ENCODE peak calls at places on chromosome 16, in eight cellular contexts. H is central memory CD8-positive, alpha-beta T cell; A is CD4-positive, CD25-positive, alpha-beta regulatory T cell; G is A172; I is SK-MEL-5; K is aorta; J is HS-27A; F is NK-92 treated with Interleukin-12 subunit alpha and Interleukin-12 subunit beta, amount 100 ng/mL, for 24 hours. L is an unnamed sample.

GRCh38 chr16:57204675-57205074 is 18.5 kb downstream of the RSPRY1 start:
- DNase-seq in J (no peak), G (no peak), H (no peak), I (no peak), F (no peak), K (no peak), A (no peak), L (no peak)

GRCh38 chr16:89775223-89775622 is 41.2 kb downstream of the FANCA start:
- DNase-seq in H (no peak), A (no peak), F (no peak), G (no peak), I (no peak), J (no peak), K (no peak), L (no peak)

GRCh38 chr16:85614338-85615013 is 1.4 kb downstream of the GSE1 start:
- DNase-seq in H (no peak), G (no peak), J (no peak), F (no peak), I (no peak), A (peak), K (no peak), L (no peak)

GRCh38 chr16:51048544-51048943 is 102.5 kb downstream of the SALL1 start:
- DNase-seq in H (no peak), G (peak), I (no peak), A (no peak), F (peak), J (no peak), K (no peak), L (no peak)

GRCh38 chr16:67423634-67424575 is 7.0 kb upstream of the HSD11B2 start:
- DNase-seq in J (no peak), A (no peak), G (no peak), I (no peak), F (no peak), K (no peak), H (no peak), L (no peak)

GRCh38 chr16:84821728-84822676 is 2.2 kb downstream of the CRISPLD2 start:
- DNase-seq in K (peak), G (no peak), A (no peak), H (no peak), I (no peak), J (no peak), F (no peak), L (no peak)

GRCh38 chr16:11586856-11587642 is at the start of gene LITAF:
- DNase-seq in I (peak), G (peak), F (peak), A (peak), H (no peak), K (peak), J (peak), L (no peak)

GRCh38 chr16:12231666-12232065 is 255.1 kb downstream of the SNX29 start:
- DNase-seq in A (no peak), K (no peak), H (no peak), I (no peak), J (peak), G (peak), F (no peak), L (no peak)

GRCh38 chr16:50878966-50879615 is 137.2 kb downstream of the CYLD start:
- DNase-seq in K (no peak), H (no peak), I (no peak), A (no peak), G (no peak), J (no peak), F (no peak), L (no peak)

GRCh38 chr16:47004652-47005051 is 31.2 kb upstream of the DNAJA2 start:
- DNase-seq in J (no peak), G (no peak), H (no peak), F (no peak), I (no peak), A (no peak), K (no peak), L (no peak)

L was measured in AML-193.